ENCODE peak calls at places on chromosomes 5 and 9, in five cellular contexts. U is esophagus squamous epithelium, B is hepatocyte, S is uterus, A is neuronal stem cell. P is an unnamed sample.

GRCh38 chr5:95798545-95798944 is 24.0 kb downstream of the GLRX start:
- DNase-seq in U (no peak), B (no peak), S (no peak), A (no peak), P (no peak)

GRCh38 chr9:99445377-99445891 is 223.4 kb downstream of the SEC61B start:
- DNase-seq in U (no peak), B (peak; percentile 20), S (no peak), A (no peak), P (peak; percentile 95)

GRCh38 chr9:89010526-89011089 is 19.3 kb downstream of the S1PR3 start:
- DNase-seq in U (no peak), B (no peak), S (no peak), A (no peak), P (no peak)

GRCh38 chr5:172723508-172723907 is 47.5 kb downstream of the DUSP1 start:
- DNase-seq in U (no peak), B (no peak), S (no peak), A (no peak), P (no peak)

GRCh38 chr5:78569441-78569840 is 79.1 kb downstream of the LHFPL2 start:
- DNase-seq in U (no peak), B (peak; percentile 73), S (peak; percentile 70), A (peak; percentile 9), P (peak; percentile 86)

GRCh38 chr5:172361566-172362238 is 78.1 kb upstream of the UBTD2 start:
- DNase-seq in U (no peak), B (peak; percentile 33), S (no peak), A (no peak), P (peak; percentile 98)

GRCh38 chr9:78668148-78668825 is 371.4 kb downstream of the PSAT1 start:
- DNase-seq in U (no peak), B (peak; percentile 21), S (no peak), A (no peak), P (no peak)

GRCh38 chr5:122849746-122850145 is 4.3 kb downstream of the SNX24 start:
- DNase-seq in U (no peak), B (peak; percentile 50), S (no peak), A (no peak), P (no peak)

GRCh38 chr5:180689071-180689694 is 39.8 kb upstream of the FLT4 start:
- DNase-seq in U (no peak), B (no peak), S (no peak), A (no peak), P (no peak)

GRCh38 chr5:79567926-79568549 is 44.2 kb upstream of the TENT2 start:
- DNase-seq in U (no peak), B (no peak), S (no peak), A (no peak), P (no peak)

GRCh38 chr9:15277400-15278137 is 29.4 kb downstream of the TTC39B start:
- DNase-seq in U (no peak), B (no peak), S (no peak), A (no peak), P (no peak)

GRCh38 chr5:39092581-39093350 is 18.6 kb upstream of the RICTOR start:
- DNase-seq in U (no peak), B (peak; percentile 21), S (no peak), A (no peak), P (no peak)

GRCh38 chr9:26437056-26437711 is 455.4 kb downstream of the CAAP1 start:
- DNase-seq in U (no peak), B (no peak), S (no peak), A (peak; percentile 20), P (no peak)

GRCh38 chr5:53233653-53234405 is 124.3 kb upstream of the MOCS2 start:
- DNase-seq in U (no peak), B (no peak), S (no peak), A (no peak), P (no peak)

GRCh38 chr5:75623846-75624245 is 12.6 kb downstream of the ANKDD1B start:
- DNase-seq in U (no peak), B (no peak), S (no peak), A (no peak), P (no peak)

GRCh38 chr5:139668064-139668880 is 20.1 kb downstream of the CXXC5 start:
- DNase-seq in U (no peak), B (peak; percentile 35), S (no peak), A (no peak), P (no peak)

GRCh38 chr5:56545016-56545415 is 270.3 kb upstream of the MAP3K1 start:
- DNase-seq in U (no peak), B (no peak), S (no peak), A (no peak), P (no peak)

GRCh38 chr9:13205824-13206223 is 73.7 kb downstream of the MPDZ start:
- DNase-seq in U (no peak), B (peak; percentile 26), S (no peak), A (no peak), P (no peak)

GRCh38 chr5:58988938-58989337 is 406.1 kb downstream of the RAB3C start:
- DNase-seq in U (no peak), B (no peak), S (no peak), A (no peak), P (no peak)

GRCh38 chr9:91825422-91825821 is 124.6 kb downstream of the ROR2 start:
- DNase-seq in U (no peak), B (no peak), S (peak; percentile 76), A (no peak), P (no peak)

GRCh38 chr9:133674091-133674490 is 37.9 kb downstream of the DBH start:
- DNase-seq in U (no peak), B (no peak), S (no peak), A (no peak), P (no peak)

GRCh38 chr9:93119953-93120845 is 13.9 kb downstream of the NINJ1 start:
- DNase-seq in U (peak; percentile 65), B (peak; percentile 85), S (peak; percentile 94), A (no peak), P (peak; percentile 81)

GRCh38 chr9:126612329-126612812 is 1.4 kb upstream of the LMX1B start:
- DNase-seq in U (no peak), B (no peak), S (no peak), A (no peak), P (no peak)

GRCh38 chr9:133098104-133098754 is 22.8 kb downstream of the RALGDS start:
- DNase-seq in U (no peak), B (no peak), S (peak; percentile 17), A (no peak), P (no peak)

GRCh38 chr5:96952118-96952750 is 16.4 kb downstream of the LNPEP start:
- DNase-seq in U (no peak), B (no peak), S (no peak), A (no peak), P (no peak)

GRCh38 chr9:16179566-16179965 is 626.7 kb downstream of the CCDC171 start:
- DNase-seq in U (no peak), B (no peak), S (no peak), A (no peak), P (no peak)

GRCh38 chr9:131728961-131729360 is 10.9 kb downstream of the RAPGEF1 start:
- DNase-seq in U (no peak), B (no peak), S (no peak), A (no peak), P (no peak)

GRCh38 chr5:115838885-115839518 is 2.4 kb downstream of the ATG12 start:
- DNase-seq in U (no peak), B (peak; percentile 65), S (no peak), A (peak; percentile 44), P (no peak)

GRCh38 chr5:116562669-116563068 is 12.0 kb downstream of the SEMA6A start:
- DNase-seq in U (no peak), B (no peak), S (no peak), A (no peak), P (no peak)

DNA sequence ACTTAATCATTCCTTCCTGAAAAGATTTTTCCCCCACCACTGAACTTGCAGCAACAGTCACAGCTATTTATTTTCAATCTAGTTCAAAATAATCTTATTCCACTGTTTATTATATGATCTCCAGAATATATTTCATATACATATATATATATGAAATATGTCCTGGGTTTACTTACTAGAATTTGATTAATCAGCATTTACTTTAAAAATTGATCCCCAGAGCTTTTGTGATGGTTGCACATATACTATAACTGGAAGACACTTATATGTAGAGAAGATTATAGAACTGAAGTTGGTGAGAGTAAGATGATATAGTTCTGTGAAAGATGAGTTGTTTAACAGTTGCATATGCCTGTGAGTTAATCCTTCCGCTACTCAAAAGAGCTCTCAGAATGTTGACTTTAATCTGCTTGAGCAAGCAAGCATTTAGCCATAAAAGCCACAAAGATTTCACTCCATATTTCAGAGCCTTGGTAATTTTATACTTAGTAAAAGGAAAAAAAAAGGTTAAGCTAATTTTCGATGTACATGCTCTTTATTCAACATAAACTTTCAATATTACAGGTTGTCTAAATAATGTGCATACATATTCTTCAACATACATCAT is 399.3 kb upstream of the CDH9 start:
- DNase-seq in U (no peak), B (no peak), S (no peak), A (no peak), P (no peak)
- H3K4me3 ChIP-seq in U (no peak overlapping the region), B (no peak overlapping the region), S (no peak overlapping the region), A (no peak overlapping the region), P (no peak overlapping the region)

GRCh38 chr5:159311063-159311462 is 19.2 kb downstream of the IL12B start:
- DNase-seq in U (no peak), B (no peak), S (no peak), A (no peak), P (no peak)
- H3K4me3 ChIP-seq in U (peak overlapping the region; percentile 25), B (peak overlapping the region; percentile 18), S (no peak overlapping the region), A (no peak overlapping the region), P (no peak overlapping the region)

DNA sequence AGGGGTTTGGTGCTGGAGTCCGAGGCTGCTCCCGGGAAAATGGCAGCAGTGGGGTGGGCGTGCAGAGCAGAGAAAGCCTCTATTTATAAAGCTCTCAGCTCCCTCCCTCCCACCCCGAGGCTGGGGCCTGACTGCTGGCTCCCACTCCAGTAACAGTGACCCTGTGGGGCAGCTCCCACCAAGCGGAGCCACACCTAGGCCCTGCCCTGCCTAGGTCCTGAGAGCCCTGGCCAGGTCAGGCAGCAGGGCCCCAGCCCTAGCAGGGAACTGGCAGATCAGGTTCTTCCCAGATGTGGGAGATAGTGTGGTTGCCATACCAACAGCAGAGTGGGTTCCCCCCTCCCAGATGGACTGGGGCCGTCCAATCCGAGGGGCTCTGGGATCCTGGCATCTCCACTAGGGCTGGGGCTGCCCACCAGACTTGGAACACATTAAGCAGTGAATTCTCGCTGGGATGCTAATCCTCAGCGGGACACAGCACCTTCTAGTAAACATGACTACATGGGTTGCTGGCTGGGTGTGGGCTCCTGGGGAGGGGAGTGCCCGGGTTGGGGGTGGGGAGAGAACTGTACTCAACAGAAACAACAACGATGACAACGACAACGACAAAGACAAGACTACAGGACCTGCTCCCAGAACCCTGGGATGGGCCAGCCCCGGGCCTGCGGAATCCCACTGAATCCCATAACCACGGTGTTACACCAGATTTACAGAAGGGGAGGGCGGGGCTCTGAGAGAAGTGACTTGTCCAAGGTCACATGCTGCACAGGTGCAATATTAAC is 1.5 kb downstream of the SH3GLB2 start:
- DNase-seq in U (no peak), B (peak; percentile 85), S (peak; percentile 32), A (no peak), P (no peak)
- H3K4me3 ChIP-seq in U (peak overlapping the region; percentile 87), B (no peak overlapping the region), S (peak overlapping the region; percentile 85), A (peak overlapping the region; percentile 78), P (peak overlapping the region; percentile 74)

GRCh38 chr5:36720688-36721087 is 114.3 kb downstream of the SLC1A3 start:
- DNase-seq in U (no peak), B (no peak), S (no peak), A (no peak), P (no peak)

GRCh38 chr5:36713541-36713940 is 107.1 kb downstream of the SLC1A3 start:
- DNase-seq in U (no peak), B (no peak), S (no peak), A (no peak), P (no peak)

GRCh38 chr5:36712719-36713118 is 106.3 kb downstream of the SLC1A3 start:
- DNase-seq in U (no peak), B (no peak), S (no peak), A (no peak), P (no peak)

GRCh38 chr5:36719266-36719665 is 112.9 kb downstream of the SLC1A3 start:
- DNase-seq in U (no peak), B (no peak), S (no peak), A (no peak), P (no peak)

GRCh38 chr5:36717131-36717530 is 110.7 kb downstream of the SLC1A3 start:
- DNase-seq in U (no peak), B (no peak), S (no peak), A (no peak), P (no peak)
- H3K4me3 ChIP-seq in U (no peak overlapping the region), B (no peak overlapping the region), S (no peak overlapping the region), A (no peak overlapping the region), P (no peak overlapping the region)